ENCODE peak calls at places on chromosomes 13 and 19, in six cellular contexts. One of them, this sample, is unnamed.

GRCh38 chr13:89465366-89465765 is 1794.2 kb downstream of the SLITRK5 start:
- DNase-seq in body of pancreas: no peak
- DNase-seq in fibroblast of mammary gland: peak
- DNase-seq in choroid plexus epithelial cell: peak
- DNase-seq in cardiac fibroblast: peak
- DNase-seq in heart right ventricle: no peak
- DNase-seq in this sample: peak

GRCh38 chr13:51091839-51092238 is 19.2 kb downstream of the C13orf42 start:
- DNase-seq in heart right ventricle: no peak
- DNase-seq in choroid plexus epithelial cell: no peak
- DNase-seq in fibroblast of mammary gland: no peak
- DNase-seq in body of pancreas: no peak
- DNase-seq in cardiac fibroblast: no peak
- DNase-seq in this sample: no peak

GRCh38 chr19:3982701-3983541 is 2.3 kb downstream of the EEF2 start:
- DNase-seq in body of pancreas: no peak
- DNase-seq in fibroblast of mammary gland: peak
- DNase-seq in cardiac fibroblast: peak
- DNase-seq in heart right ventricle: peak
- DNase-seq in choroid plexus epithelial cell: peak
- DNase-seq in this sample: peak

GRCh38 chr19:55537741-55538111 is 793 bp upstream of the SBK2 start:
- DNase-seq in heart right ventricle: no peak
- DNase-seq in cardiac fibroblast: no peak
- DNase-seq in choroid plexus epithelial cell: no peak
- DNase-seq in body of pancreas: no peak
- DNase-seq in fibroblast of mammary gland: no peak
- DNase-seq in this sample: no peak

GRCh38 chr13:69796256-69796655 is 311.4 kb upstream of the ATXN8OS start:
- DNase-seq in fibroblast of mammary gland: no peak
- DNase-seq in heart right ventricle: no peak
- DNase-seq in choroid plexus epithelial cell: no peak
- DNase-seq in cardiac fibroblast: no peak
- DNase-seq in body of pancreas: no peak
- DNase-seq in this sample: no peak

GRCh38 chr13:46232281-46232680 is 20.6 kb downstream of the LRRC63 start:
- DNase-seq in fibroblast of mammary gland: no peak
- DNase-seq in body of pancreas: no peak
- DNase-seq in heart right ventricle: no peak
- DNase-seq in cardiac fibroblast: peak
- DNase-seq in choroid plexus epithelial cell: no peak
- DNase-seq in this sample: no peak

GRCh38 chr19:5448374-5448773 is 6.8 kb upstream of the ZNRF4 start:
- DNase-seq in body of pancreas: no peak
- DNase-seq in fibroblast of mammary gland: no peak
- DNase-seq in choroid plexus epithelial cell: no peak
- DNase-seq in cardiac fibroblast: no peak
- DNase-seq in heart right ventricle: no peak
- DNase-seq in this sample: no peak

GRCh38 chr19:28794301-28794700 is 418.6 kb downstream of the UQCRFS1 start:
- DNase-seq in heart right ventricle: no peak
- DNase-seq in cardiac fibroblast: no peak
- DNase-seq in body of pancreas: no peak
- DNase-seq in fibroblast of mammary gland: no peak
- DNase-seq in choroid plexus epithelial cell: no peak
- DNase-seq in this sample: no peak

GRCh38 chr19:10353793-10354391 is 14.5 kb upstream of the ICAM3 start:
- DNase-seq in body of pancreas: peak
- DNase-seq in cardiac fibroblast: peak
- DNase-seq in fibroblast of mammary gland: peak
- DNase-seq in choroid plexus epithelial cell: peak
- DNase-seq in heart right ventricle: peak
- DNase-seq in this sample: peak

GRCh38 chr13:101283782-101284181 is 132.5 kb downstream of the NALCN start:
- DNase-seq in body of pancreas: no peak
- DNase-seq in choroid plexus epithelial cell: no peak
- DNase-seq in heart right ventricle: no peak
- DNase-seq in cardiac fibroblast: peak
- DNase-seq in fibroblast of mammary gland: no peak
- DNase-seq in this sample: peak

GRCh38 chr13:42894765-42895181 is 97.3 kb downstream of the EPSTI1 start:
- DNase-seq in body of pancreas: peak
- DNase-seq in fibroblast of mammary gland: peak
- DNase-seq in choroid plexus epithelial cell: peak
- DNase-seq in heart right ventricle: peak
- DNase-seq in cardiac fibroblast: peak
- DNase-seq in this sample: peak

GRCh38 chr13:38341149-38341692 is 8.4 kb upstream of the UFM1 start:
- DNase-seq in cardiac fibroblast: no peak
- DNase-seq in choroid plexus epithelial cell: no peak
- DNase-seq in heart right ventricle: no peak
- DNase-seq in body of pancreas: no peak
- DNase-seq in fibroblast of mammary gland: no peak
- DNase-seq in this sample: no peak

GRCh38 chr13:82129281-82129680 is 1753.0 kb downstream of the SLITRK1 start:
- DNase-seq in heart right ventricle: no peak
- DNase-seq in cardiac fibroblast: no peak
- DNase-seq in choroid plexus epithelial cell: no peak
- DNase-seq in fibroblast of mammary gland: no peak
- DNase-seq in body of pancreas: no peak
- DNase-seq in this sample: no peak

GRCh38 chr13:23707674-23708073 is 137.5 kb downstream of the TNFRSF19 start:
- DNase-seq in fibroblast of mammary gland: peak
- DNase-seq in cardiac fibroblast: peak
- DNase-seq in heart right ventricle: no peak
- DNase-seq in body of pancreas: no peak
- DNase-seq in choroid plexus epithelial cell: peak
- DNase-seq in this sample: peak
- TF ChIP-seq CTCF in fibroblast of mammary gland: peak
- TF ChIP-seq CTCF in cardiac fibroblast: peak
- TF ChIP-seq CTCF in heart right ventricle: no peak
- TF ChIP-seq CTCF in body of pancreas: peak
- TF ChIP-seq CTCF in choroid plexus epithelial cell: peak
- TF ChIP-seq CTCF in this sample: peak

DNA sequence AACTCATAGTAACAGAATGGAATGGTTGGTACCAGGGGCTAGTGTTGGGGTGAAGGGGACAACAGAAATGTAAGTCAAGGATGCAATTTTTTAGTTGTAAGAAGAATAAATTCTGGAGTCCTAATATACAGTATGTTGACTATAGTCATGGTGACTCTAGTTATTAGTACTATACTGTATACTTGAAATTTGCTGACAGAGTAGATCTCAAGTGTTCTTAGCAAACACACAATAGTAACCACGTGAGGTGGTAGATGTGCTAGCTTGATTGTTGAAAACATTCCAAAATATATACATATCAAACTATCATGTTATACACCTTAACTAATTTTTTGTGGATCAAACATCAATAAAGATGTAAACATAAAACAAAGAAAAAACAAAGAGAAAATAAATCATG is 1345.1 kb upstream of the PCDH20 start:
- DNase-seq in cardiac fibroblast: no peak
- DNase-seq in fibroblast of mammary gland: no peak
- DNase-seq in choroid plexus epithelial cell: no peak
- DNase-seq in heart right ventricle: no peak
- DNase-seq in body of pancreas: no peak
- DNase-seq in this sample: no peak
- H3K4me3 ChIP-seq in cardiac fibroblast: no peak
- H3K4me3 ChIP-seq in fibroblast of mammary gland: no peak
- H3K4me3 ChIP-seq in choroid plexus epithelial cell: no peak
- H3K4me3 ChIP-seq in heart right ventricle: no peak
- H3K4me3 ChIP-seq in body of pancreas: no peak
- H3K4me3 ChIP-seq in this sample: no peak

DNA sequence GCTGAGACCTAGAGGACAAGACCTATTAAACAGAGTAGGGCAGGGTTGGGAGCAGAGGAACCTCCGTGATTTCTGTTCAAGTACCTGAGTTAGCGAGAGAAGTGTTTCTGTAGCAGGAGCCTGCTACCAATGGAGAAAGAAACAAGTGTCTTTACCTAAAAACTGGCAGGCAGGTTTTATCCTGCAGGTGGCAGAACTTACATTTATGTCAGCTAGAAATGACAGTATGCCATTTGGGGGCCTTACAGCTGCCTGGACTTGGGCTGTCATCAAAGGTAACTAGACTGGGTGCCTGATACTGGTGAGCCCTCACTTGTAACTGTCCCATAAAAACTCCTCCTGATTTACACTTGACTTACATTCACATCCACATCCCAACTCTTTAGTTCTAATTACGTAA is 185.3 kb upstream of the MIR17HG start:
- DNase-seq in body of pancreas: no peak
- DNase-seq in choroid plexus epithelial cell: no peak
- DNase-seq in fibroblast of mammary gland: no peak
- DNase-seq in cardiac fibroblast: no peak
- DNase-seq in heart right ventricle: no peak
- DNase-seq in this sample: no peak
- TF ChIP-seq CTCF in body of pancreas: no peak
- TF ChIP-seq CTCF in choroid plexus epithelial cell: no peak
- TF ChIP-seq CTCF in fibroblast of mammary gland: no peak
- TF ChIP-seq CTCF in cardiac fibroblast: no peak
- TF ChIP-seq CTCF in heart right ventricle: no peak
- TF ChIP-seq CTCF in this sample: peak

GRCh38 chr19:45952691-45953505 is 20.8 kb downstream of the NOVA2 start:
- DNase-seq in fibroblast of mammary gland: peak
- DNase-seq in choroid plexus epithelial cell: peak
- DNase-seq in heart right ventricle: peak
- DNase-seq in cardiac fibroblast: peak
- DNase-seq in body of pancreas: peak
- DNase-seq in this sample: peak

GRCh38 chr19:45955905-45956608 is 17.6 kb downstream of the NOVA2 start:
- DNase-seq in choroid plexus epithelial cell: no peak
- DNase-seq in fibroblast of mammary gland: no peak
- DNase-seq in cardiac fibroblast: peak
- DNase-seq in heart right ventricle: peak
- DNase-seq in body of pancreas: peak
- DNase-seq in this sample: peak

GRCh38 chr19:45952341-45952690 is 21.3 kb downstream of the NOVA2 start:
- DNase-seq in fibroblast of mammary gland: no peak
- DNase-seq in body of pancreas: no peak
- DNase-seq in cardiac fibroblast: no peak
- DNase-seq in heart right ventricle: no peak
- DNase-seq in choroid plexus epithelial cell: no peak
- DNase-seq in this sample: no peak

GRCh38 chr19:45954132-45954531 is 19.5 kb downstream of the NOVA2 start:
- DNase-seq in cardiac fibroblast: no peak
- DNase-seq in body of pancreas: no peak
- DNase-seq in heart right ventricle: no peak
- DNase-seq in choroid plexus epithelial cell: no peak
- DNase-seq in fibroblast of mammary gland: no peak
- DNase-seq in this sample: no peak

GRCh38 chr19:45953676-45954075 is 20.0 kb downstream of the NOVA2 start:
- DNase-seq in heart right ventricle: no peak
- DNase-seq in cardiac fibroblast: peak
- DNase-seq in body of pancreas: no peak
- DNase-seq in choroid plexus epithelial cell: no peak
- DNase-seq in fibroblast of mammary gland: no peak
- DNase-seq in this sample: peak
- H3K4me3 ChIP-seq in heart right ventricle: no peak
- H3K4me3 ChIP-seq in cardiac fibroblast: no peak
- H3K4me3 ChIP-seq in body of pancreas: no peak
- H3K4me3 ChIP-seq in choroid plexus epithelial cell: no peak
- H3K4me3 ChIP-seq in fibroblast of mammary gland: no peak
- H3K4me3 ChIP-seq in this sample: no peak